ENCODE peak calls at places on chromosomes 12 and 14, in eight cellular contexts. L is T-helper 17 cell; C is activated T-cell treated with anti-CD3 and anti-CD28 coated beads, Interleukin-2, amount 50 U/mL, for 72 hours; K is Caki2; G is NCI-H1694 treated with DMSO at 0.1 percent for 48 hours; I is GM10248; M is MCF 10A; R is fibroblast of mammary gland. J is an unnamed sample.

GRCh38 chr12:117054279-117054678 is 44.9 kb downstream of the TESC start:
- DNase-seq in L (no peak), C (no peak), K (no peak), G (no peak), I (no peak), M (no peak), R (no peak), J (no peak)

GRCh38 chr14:92362781-92363235 is 39.8 kb downstream of the SLC24A4 start:
- DNase-seq in L (no peak), C (no peak), K (peak; percentile 81), G (peak; percentile 72), I (no peak), M (peak; percentile 34), R (peak; percentile 59), J (peak; percentile 34)

GRCh38 chr14:89540830-89541470 is 123.9 kb upstream of the FOXN3 start:
- DNase-seq in L (no peak), C (no peak), K (no peak), G (no peak), I (no peak), M (peak; percentile 29), R (peak; percentile 84), J (no peak)

GRCh38 chr12:13339538-13339937 is 143.0 kb downstream of the EMP1 start:
- DNase-seq in L (no peak), C (no peak), K (peak; percentile 93), G (no peak), I (no peak), M (peak; percentile 92), R (peak; percentile 96), J (no peak)

GRCh38 chr14:106843951-106844483 is 1317.6 kb downstream of the TMEM121 start:
- DNase-seq in L (no peak), C (peak; percentile 33), K (peak; percentile 33), G (no peak), I (peak; percentile 36), M (peak; percentile 45), R (peak; percentile 5), J (no peak)

GRCh38 chr12:3964404-3964803 is 91.2 kb upstream of the PARP11 start:
- DNase-seq in L (no peak), C (no peak), K (no peak), G (no peak), I (peak; percentile 44), M (peak; percentile 19), R (peak; percentile 10), J (no peak)

GRCh38 chr14:58947816-58948440 is 240.5 kb upstream of the DAAM1 start:
- DNase-seq in L (no peak), C (no peak), K (no peak), G (no peak), I (no peak), M (no peak), R (peak; percentile 24), J (no peak)

GRCh38 chr14:105851716-105852377 is 325.5 kb downstream of the TMEM121 start:
- DNase-seq in L (peak; percentile 8), C (no peak), K (no peak), G (no peak), I (no peak), M (no peak), R (no peak), J (peak; percentile 58)

GRCh38 chr12:127750076-127750840 is 516.7 kb upstream of the TMEM132C start:
- DNase-seq in L (no peak), C (no peak), K (no peak), G (no peak), I (no peak), M (no peak), R (no peak), J (no peak)

GRCh38 chr14:69204753-69205152 is 13.5 kb downstream of the EXD2 start:
- DNase-seq in L (no peak), C (no peak), K (no peak), G (no peak), I (no peak), M (no peak), R (peak; percentile 31), J (no peak)

GRCh38 chr12:109445224-109445623 is 31.9 kb downstream of the KCTD10 start:
- DNase-seq in L (no peak), C (no peak), K (no peak), G (no peak), I (no peak), M (no peak), R (peak; percentile 60), J (no peak)

GRCh38 chr14:58298477-58298879 is at the start of gene ARID4A:
- DNase-seq in L (peak; percentile 64), C (peak; percentile 82), K (no peak), G (no peak), I (no peak), M (no peak), R (no peak), J (peak; percentile 95)

GRCh38 chr12:124159655-124160054 is 135.2 kb upstream of the RFLNA start:
- DNase-seq in L (no peak), C (no peak), K (no peak), G (no peak), I (no peak), M (no peak), R (no peak), J (no peak)

GRCh38 chr12:58877243-58877743 is 43.0 kb downstream of the LRIG3 start:
- DNase-seq in L (no peak), C (no peak), K (peak; percentile 93), G (no peak), I (no peak), M (peak; percentile 94), R (peak; percentile 99), J (peak; percentile 50)

GRCh38 chr12:19707948-19708409 is 268.7 kb downstream of the AEBP2 start:
- DNase-seq in L (no peak), C (no peak), K (peak; percentile 18), G (no peak), I (no peak), M (peak; percentile 65), R (peak; percentile 81), J (no peak)

GRCh38 chr14:79896009-79896408 is 315.3 kb downstream of the DIO2 start:
- DNase-seq in L (no peak), C (no peak), K (no peak), G (no peak), I (no peak), M (no peak), R (peak; percentile 48), J (no peak)

GRCh38 chr12:92292016-92292415 is 146.4 kb upstream of the BTG1 start:
- DNase-seq in L (no peak), C (no peak), K (no peak), G (no peak), I (no peak), M (no peak), R (peak; percentile 43), J (no peak)

J was measured in upper lobe of left lung.